ENCODE peak calls at places on chromosomes 1 and 21, in nine cellular contexts. C, S, U, R, X, K, J, Z and Q are unnamed samples.

GRCh38 chr1:202221911-202222909 is 28.6 kb downstream of the LGR6 start:
- DNase-seq in U (no peak), Z (peak), S (no peak), J (no peak), C (no peak), R (no peak), X (no peak), K (no peak), Q (no peak)

GRCh38 chr21:44509539-44509938 is 30.5 kb downstream of the KRTAP10-1 start:
- DNase-seq in Z (peak), S (peak), U (peak), C (peak), X (no peak), J (no peak), K (peak), R (no peak), Q (peak)

GRCh38 chr21:29224006-29224405 is 74.7 kb upstream of the BACH1 start:
- DNase-seq in C (no peak), K (no peak), Z (no peak), S (no peak), J (no peak), X (no peak), R (no peak), U (no peak), Q (no peak)

GRCh38 chr1:92326681-92327080 is 27.8 kb downstream of the RPAP2 start:
- DNase-seq in Z (no peak), S (no peak), K (no peak), X (no peak), U (no peak), C (no peak), J (no peak), R (no peak), Q (no peak)

GRCh38 chr1:39269791-39270342 is 65.4 kb downstream of the MACF1 start:
- DNase-seq in R (peak), K (no peak), S (no peak), Z (peak), J (no peak), X (no peak), U (no peak), C (no peak), Q (peak)

GRCh38 chr1:71304125-71304524 is 223.3 kb upstream of the ZRANB2 start:
- DNase-seq in X (no peak), Z (peak), U (no peak), C (no peak), R (no peak), S (no peak), K (no peak), J (no peak), Q (no peak)

GRCh38 chr1:47399841-47400144 is 16.3 kb upstream of the FOXE3 start:
- DNase-seq in J (no peak), R (no peak), C (no peak), Z (no peak), U (no peak), S (no peak), X (no peak), K (no peak), Q (no peak)

GRCh38 chr1:47828965-47829364 is 168.2 kb downstream of the TRABD2B start:
- DNase-seq in J (no peak), K (no peak), U (no peak), C (no peak), R (no peak), X (no peak), S (no peak), Z (no peak), Q (no peak)

GRCh38 chr1:24888061-24888970 is 41.8 kb downstream of the RUNX3 start:
- DNase-seq in X (no peak), U (peak), J (no peak), Z (no peak), C (no peak), R (peak), S (no peak), K (no peak), Q (peak)

GRCh38 chr1:239810071-239810481 is 281.6 kb upstream of the FMN2 start:
- DNase-seq in K (no peak), J (no peak), C (no peak), Z (no peak), S (no peak), X (no peak), R (no peak), U (no peak), Q (no peak)

GRCh38 chr1:101448018-101448417 is 211.2 kb downstream of the S1PR1 start:
- DNase-seq in C (no peak), S (no peak), K (no peak), R (no peak), U (no peak), X (no peak), Z (no peak), J (no peak), Q (no peak)

GRCh38 chr1:42756956-42757891 is 9.6 kb downstream of the P3H1 start:
- DNase-seq in S (no peak), Z (peak), K (no peak), R (peak), C (peak), U (no peak), X (no peak), J (no peak), Q (peak)

GRCh38 chr1:212607924-212608208 is 695 bp upstream of the ATF3 start:
- DNase-seq in U (no peak), X (peak), K (no peak), C (no peak), S (no peak), R (no peak), Z (no peak), J (no peak), Q (peak)

GRCh38 chr1:184326278-184326677 is 60.6 kb upstream of the C1orf21 start:
- DNase-seq in C (no peak), Z (no peak), S (no peak), R (no peak), X (no peak), J (no peak), K (no peak), U (no peak), Q (no peak)

GRCh38 chr1:44672254-44672955 is 1.9 kb downstream of the TMEM53 start:
- DNase-seq in Z (peak), S (no peak), C (no peak), X (no peak), J (no peak), U (peak), R (peak), K (no peak), Q (peak)

GRCh38 chr1:61220531-61220930 is 138.2 kb downstream of the NFIA start:
- DNase-seq in K (no peak), Z (no peak), R (no peak), C (peak), U (no peak), S (no peak), J (no peak), X (no peak), Q (no peak)

GRCh38 chr1:231683439-231684165 is 57.0 kb downstream of the DISC1 start:
- DNase-seq in U (no peak), J (no peak), C (peak), K (no peak), X (no peak), Z (no peak), R (no peak), S (no peak), Q (no peak)

GRCh38 chr1:94713472-94714141 is 106.5 kb upstream of the SLC44A3 start:
- DNase-seq in J (no peak), R (peak), C (no peak), Z (peak), K (peak), U (peak), S (peak), X (peak), Q (peak)

GRCh38 chr21:42614391-42614790 is 39.0 kb upstream of the PDE9A start:
- DNase-seq in X (no peak), C (no peak), U (no peak), J (peak), K (no peak), R (no peak), Z (no peak), S (no peak), Q (peak)

GRCh38 chr1:150429805-150430204 is 57.4 kb upstream of the TARS2 start:
- DNase-seq in Z (peak), R (peak), K (no peak), S (no peak), J (no peak), X (no peak), C (no peak), U (no peak), Q (peak)

GRCh38 chr1:41535236-41535720 is 50.8 kb upstream of the EDN2 start:
- DNase-seq in X (no peak), R (no peak), J (no peak), C (no peak), Z (no peak), S (peak), K (no peak), U (peak), Q (no peak)

GRCh38 chr1:178036090-178036489 is 57.8 kb upstream of the RASAL2 start:
- DNase-seq in X (no peak), Z (no peak), J (no peak), C (no peak), S (no peak), K (no peak), R (no peak), U (no peak), Q (no peak)

GRCh38 chr21:41705546-41706262 is 61.1 kb downstream of the RIPK4 start:
- DNase-seq in J (no peak), Z (no peak), U (no peak), K (no peak), R (no peak), C (no peak), X (no peak), S (no peak), Q (no peak)

GRCh38 chr1:48448932-48449331 is 23.1 kb downstream of the SPATA6 start:
- DNase-seq in X (no peak), K (no peak), Z (no peak), U (no peak), S (no peak), C (no peak), R (no peak), J (no peak), Q (no peak)

GRCh38 chr1:197444754-197445153 is 176.7 kb downstream of the CRB1 start:
- DNase-seq in R (no peak), S (no peak), U (no peak), K (no peak), C (no peak), Z (no peak), X (no peak), J (no peak), Q (peak)